ENCODE peak calls at places on chromosomes 4 and X, in four cellular contexts. D is K562, G is GM12878, T is HepG2. B is an unnamed sample.

GRCh38 chrX:344371-344901 is 25.8 kb upstream of the GTPBP6 start:
- DNase-seq in D (no peak), G (no peak), T (no peak), B (no peak)

GRCh38 chr4:72546456-72546855 is 22.6 kb downstream of the ADAMTS3 start:
- DNase-seq in D (no peak), G (no peak), T (no peak), B (no peak)

GRCh38 chr4:145680902-145681301 is 956 bp downstream of the C4orf51 start:
- DNase-seq in D (no peak), G (no peak), T (no peak), B (no peak)

GRCh38 chrX:149830192-149830873 is 48.6 kb downstream of the MAGEA9 start:
- DNase-seq in D (no peak), G (peak), T (no peak), B (peak)

GRCh38 chrX:19975862-19976261 is 15.0 kb downstream of the BCLAF3 start:
- DNase-seq in D (no peak), G (no peak), T (no peak), B (no peak)

GRCh38 chr4:41913509-41913908 is 21.7 kb upstream of the TMEM33 start:
- DNase-seq in D (no peak), G (no peak), T (no peak), B (no peak)

GRCh38 chrX:154091678-154092077 is 5.8 kb downstream of the MECP2 start:
- DNase-seq in D (peak), G (no peak), T (no peak), B (no peak)

GRCh38 chr4:56414135-56414675 is 21.2 kb downstream of the PPAT start:
- DNase-seq in D (no peak), G (no peak), T (no peak), B (peak)

GRCh38 chr4:169485791-169486742 is 126.3 kb downstream of the NEK1 start:
- DNase-seq in D (peak), G (peak), T (peak), B (peak)

GRCh38 chrX:129825746-129826505 is 17.8 kb downstream of the ZDHHC9 start:
- DNase-seq in D (no peak), G (no peak), T (peak), B (no peak)

GRCh38 chr4:98929341-98930267 is 671 bp upstream of the EIF4E start:
- DNase-seq in D (peak), G (peak), T (peak), B (peak)

GRCh38 chr4:108427946-108428345 is 192.4 kb upstream of the RPL34 start:
- DNase-seq in D (no peak), G (no peak), T (no peak), B (no peak)

GRCh38 chr4:41611881-41612871 is 74.2 kb downstream of the LIMCH1 start:
- DNase-seq in D (no peak), G (no peak), T (no peak), B (peak)

GRCh38 chr4:101983835-101984234 is 193.3 kb downstream of the BANK1 start:
- DNase-seq in D (no peak), G (no peak), T (no peak), B (no peak)

GRCh38 chr4:8379281-8379680 is 61.2 kb downstream of the ACOX3 start:
- DNase-seq in D (no peak), G (no peak), T (no peak), B (no peak)

GRCh38 chr4:63620271-63620670 is 789.0 kb downstream of the TECRL start:
- DNase-seq in D (no peak), G (no peak), T (no peak), B (no peak)

GRCh38 chrX:78517124-78517523 is 142.0 kb downstream of the RTL3 start:
- DNase-seq in D (no peak), G (peak), T (no peak), B (no peak)

GRCh38 chr4:89746377-89746776 is 90.6 kb downstream of the SNCA start:
- DNase-seq in D (no peak), G (no peak), T (no peak), B (no peak)

GRCh38 chrX:103730147-103730546 is 19.4 kb downstream of the TMEM31 start:
- DNase-seq in D (no peak), G (no peak), T (no peak), B (no peak)

GRCh38 chr4:120709986-120710385 is 212.5 kb downstream of the PRDM5 start:
- DNase-seq in D (no peak), G (no peak), T (no peak), B (no peak)

GRCh38 chr4:5399790-5400421 is 308.5 kb downstream of the EVC2 start:
- DNase-seq in D (peak), G (no peak), T (peak), B (peak)

GRCh38 chr4:142615324-142615665 is 230.8 kb downstream of the INPP4B start:
- DNase-seq in D (no peak), G (no peak), T (no peak), B (no peak)

GRCh38 chr4:23934915-23935314 is 45.1 kb upstream of the PPARGC1A start:
- DNase-seq in D (no peak), G (no peak), T (no peak), B (no peak)

GRCh38 chrX:54786972-54787371 is 11.1 kb downstream of the ITIH6 start:
- DNase-seq in D (no peak), G (no peak), T (no peak), B (peak)

GRCh38 chr4:142512161-142512560 is 333.9 kb downstream of the INPP4B start:
- DNase-seq in D (no peak), G (no peak), T (no peak), B (no peak)

GRCh38 chrX:150547511-150548115 is 20.8 kb upstream of the MTM1 start:
- DNase-seq in D (peak), G (no peak), T (no peak), B (peak)

GRCh38 chrX:148609766-148610698 is 109.6 kb downstream of the AFF2 start:
- DNase-seq in D (no peak), G (peak), T (no peak), B (peak)

GRCh38 chr4:126761947-126762650 is 870.7 kb upstream of the INTU start:
- DNase-seq in D (no peak), G (no peak), T (no peak), B (no peak)

GRCh38 chrX:141341341-141341740 is 99.0 kb upstream of the SPANXC start:
- DNase-seq in D (no peak), G (no peak), T (no peak), B (no peak)

GRCh38 chrX:153820601-153821000 is 9.7 kb downstream of the PDZD4 start:
- DNase-seq in D (no peak), G (no peak), T (no peak), B (no peak)

GRCh38 chr4:149511558-149512298 is 303.9 kb downstream of the IQCM start:
- DNase-seq in D (no peak), G (no peak), T (no peak), B (no peak)

GRCh38 chrX:39757971-39758370 is 339.8 kb downstream of the BCOR start:
- DNase-seq in D (no peak), G (no peak), T (no peak), B (no peak)

GRCh38 chr4:128600996-128601857 is 208.3 kb upstream of the JADE1 start:
- DNase-seq in D (peak), G (no peak), T (peak), B (no peak)

GRCh38 chr4:119135721-119136121 is at the start of gene MYOZ2:
- DNase-seq in D (no peak), G (no peak), T (no peak), B (no peak)

GRCh38 chrX:139691843-139692505 is 16.0 kb downstream of the MCF2 start:
- DNase-seq in D (no peak), G (no peak), T (no peak), B (peak)

GRCh38 chr4:39699676-39700409 is 1.9 kb downstream of the UBE2K start:
- DNase-seq in D (peak), G (no peak), T (peak), B (no peak)

GRCh38 chrX:153873282-153874090 is 12.5 kb downstream of the L1CAM start:
- DNase-seq in D (no peak), G (no peak), T (no peak), B (no peak)

GRCh38 chr4:106032851-106033286 is 137.6 kb downstream of the NPNT start:
- DNase-seq in D (no peak), G (no peak), T (peak), B (no peak)
- TF ChIP-seq JUNB in D (no peak), G (no peak), T (no peak), B (no peak)

GRCh38 chr4:1053080-1053661 is 41.7 kb downstream of the FGFRL1 start:
- DNase-seq in D (no peak), G (no peak), T (no peak), B (no peak)
- TF ChIP-seq EZH2 in D (no peak), G (no peak), T (no peak), B (no peak)

DNA sequence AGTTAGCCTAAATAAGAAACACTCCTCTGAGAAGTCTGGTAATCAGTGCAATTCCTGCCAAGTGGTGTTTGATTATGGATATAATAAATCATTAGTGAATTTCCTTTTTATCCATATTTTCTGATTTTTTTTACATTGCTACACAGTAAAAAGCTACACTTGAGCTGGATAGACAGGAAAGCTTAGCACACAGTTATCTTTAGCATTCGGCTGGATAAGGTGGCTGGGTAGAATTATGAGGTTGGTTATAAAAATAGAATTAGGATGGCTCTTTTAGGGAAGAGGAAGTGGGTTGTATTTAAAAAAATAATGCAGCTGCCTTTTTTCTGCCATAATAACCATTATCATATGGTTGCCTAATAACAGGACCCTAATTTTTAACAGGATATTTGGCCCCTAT is 460.6 kb downstream of the NAF1 start:
- DNase-seq in D (no peak), G (no peak), T (no peak), B (no peak)
- H2AFZ ChIP-seq in D (no peak), G (no peak), T (no peak), B (no peak)

GRCh38 chr4:25892796-25893195 is 21.2 kb upstream of the SMIM20 start:
- DNase-seq in D (no peak), G (no peak), T (no peak), B (no peak)

GRCh38 chr4:25900901-25901500 is 13.0 kb upstream of the SMIM20 start:
- DNase-seq in D (no peak), G (no peak), T (no peak), B (no peak)

GRCh38 chr4:25900310-25900709 is 13.7 kb upstream of the SMIM20 start:
- DNase-seq in D (no peak), G (no peak), T (no peak), B (no peak)

DNA sequence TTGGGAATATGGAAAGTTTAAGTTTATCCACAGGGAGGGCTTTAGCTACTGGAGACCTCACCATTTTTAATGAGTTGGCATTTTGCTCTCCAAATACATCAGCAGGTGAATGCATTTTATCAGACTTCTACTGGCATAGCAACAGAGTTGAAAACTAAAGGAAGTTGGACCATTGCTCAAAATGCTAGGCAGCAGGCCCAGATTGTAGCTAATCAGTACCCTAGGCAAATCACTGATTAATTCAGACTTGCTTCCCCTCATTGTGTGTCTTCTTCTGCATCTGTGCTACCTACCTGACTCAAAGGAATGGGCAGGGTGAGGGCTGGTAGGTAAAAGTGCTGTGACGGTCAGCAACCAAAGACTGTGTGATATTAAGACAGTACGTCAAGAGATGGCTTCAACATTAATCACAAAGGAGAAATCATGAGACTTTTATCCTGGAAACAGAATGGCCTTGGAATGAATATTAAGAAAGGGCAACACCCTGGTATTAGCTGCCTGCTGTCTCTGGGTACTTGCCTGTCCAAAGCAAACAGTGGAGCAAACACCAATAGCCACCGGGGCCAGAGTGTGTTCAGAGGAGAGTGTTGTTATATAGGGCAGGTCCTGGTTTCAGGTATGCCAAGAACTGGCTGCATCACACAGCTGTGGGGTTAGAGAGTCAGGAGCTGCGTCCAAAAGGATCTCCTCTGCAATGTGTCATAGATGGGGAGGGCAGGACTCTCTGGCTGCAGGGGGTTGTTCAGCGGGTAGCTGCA is 17.1 kb upstream of the SMIM20 start:
- DNase-seq in D (no peak), G (no peak), T (no peak), B (no peak)
- TF ChIP-seq JUNB in D (no peak), G (no peak), T (no peak), B (no peak)

DNA sequence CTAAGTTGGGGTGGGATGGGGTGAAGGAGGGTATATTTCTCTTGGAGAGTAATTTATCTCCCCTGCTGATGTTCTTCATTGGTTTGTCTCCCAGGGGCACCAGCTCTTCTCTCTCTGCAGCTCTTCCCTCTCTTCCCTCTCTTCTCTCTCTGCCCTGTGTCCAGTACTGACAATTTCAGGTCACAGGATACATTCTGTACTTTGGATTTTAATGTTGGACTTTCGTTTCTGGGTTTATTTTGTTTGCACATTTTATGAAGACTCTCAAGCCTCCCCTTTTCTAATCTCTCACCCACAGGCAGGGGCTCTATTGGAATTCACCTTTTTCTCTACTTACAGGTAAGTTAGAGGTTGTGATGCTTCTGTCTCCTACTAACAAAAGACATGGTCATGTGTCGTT is 165.5 kb downstream of the CPEB2 start:
- DNase-seq in D (no peak), G (no peak), T (no peak), B (no peak)
- TF ChIP-seq EZH2 in D (no peak), G (no peak), T (no peak), B (no peak)